ENCODE peak calls at places on chromosomes 1 and 21, in four cellular contexts. D, R, L and F are unnamed samples.

GRCh38 chr1:162554258-162554657 is 7.3 kb upstream of the UAP1 start:
- DNase-seq in L (no peak), D (peak; percentile 16), R (no peak), F (no peak)

GRCh38 chr21:45865106-45865835 is 116.3 kb upstream of the COL6A1 start:
- DNase-seq in R (no peak), D (peak; percentile 91), L (peak; percentile 38), F (no peak)

GRCh38 chr1:112852276-112852675 is 103.7 kb downstream of the SLC16A1 start:
- DNase-seq in D (no peak), R (no peak), L (no peak), F (no peak)

GRCh38 chr1:225631041-225631663 is 21.8 kb downstream of the ENAH start:
- DNase-seq in R (no peak), L (no peak), D (no peak), F (no peak)

GRCh38 chr21:15843766-15844165 is 114.0 kb downstream of the USP25 start:
- DNase-seq in D (no peak), L (no peak), R (no peak), F (no peak)

GRCh38 chr1:62800825-62801306 is 16.9 kb downstream of the ATG4C start:
- DNase-seq in R (no peak), D (no peak), L (no peak), F (no peak)

GRCh38 chr21:43600642-43601397 is 58.5 kb downstream of the HSF2BP start:
- DNase-seq in R (no peak), D (peak; percentile 83), L (no peak), F (no peak)

GRCh38 chr1:93552751-93553455 is 105.0 kb downstream of the FNBP1L start:
- DNase-seq in L (no peak), D (no peak), R (peak; percentile 51), F (no peak)

GRCh38 chr1:84117868-84118267 is 26.2 kb upstream of the PRKACB start:
- DNase-seq in L (no peak), D (peak; percentile 12), R (no peak), F (no peak)

GRCh38 chr1:152047607-152047953 is 10.8 kb upstream of the S100A11 start:
- DNase-seq in L (no peak), R (peak; percentile 40), D (no peak), F (no peak)

GRCh38 chr1:40848530-40849189 is 13.5 kb downstream of the CITED4 start:
- DNase-seq in R (peak; percentile 64), D (peak; percentile 64), L (peak; percentile 73), F (peak; percentile 47)

GRCh38 chr1:23004112-23004511 is 11.5 kb downstream of the TEX46 start:
- DNase-seq in L (no peak), D (no peak), R (no peak), F (no peak)

GRCh38 chr1:119547306-119547705 is 40.3 kb downstream of the HSD3B1 start:
- DNase-seq in D (no peak), L (no peak), R (no peak), F (no peak)

GRCh38 chr1:201533836-201534235 is 5.1 kb upstream of the NAV1 start:
- DNase-seq in R (no peak), D (no peak), L (no peak), F (no peak)

GRCh38 chr1:30885580-30886513 is 22.7 kb downstream of the SDC3 start:
- DNase-seq in R (no peak), D (no peak), L (no peak), F (no peak)

GRCh38 chr1:33155877-33156538 is 25.8 kb downstream of the TRIM62 start:
- DNase-seq in D (no peak), R (no peak), L (no peak), F (no peak)

GRCh38 chr1:47059376-47059775 is 7.7 kb upstream of the CYP4Z1 start:
- DNase-seq in L (no peak), R (no peak), D (no peak), F (no peak)

GRCh38 chr1:36206323-36206858 is 17.9 kb upstream of the THRAP3 start:
- DNase-seq in D (no peak), L (no peak), R (no peak), F (no peak)

GRCh38 chr1:58896211-58897183 is 112.7 kb upstream of the JUN start:
- DNase-seq in R (peak; percentile 82), D (no peak), L (no peak), F (no peak)

GRCh38 chr1:7606096-7606495 is 165.0 kb upstream of the VAMP3 start:
- DNase-seq in L (no peak), D (no peak), R (no peak), F (no peak)

GRCh38 chr1:1752671-1753606 is 25.3 kb downstream of the NADK start:
- DNase-seq in L (no peak), R (no peak), D (no peak), F (no peak)

GRCh38 chr1:224199679-224200078 is 16.6 kb downstream of the DEGS1 start:
- DNase-seq in D (no peak), L (no peak), R (no peak), F (no peak)